ENCODE peak calls at places on chromosomes 4 and X, in five cellular contexts. One of them, this sample, is unnamed.

GRCh38 chrX:80578518-80579105 is 158.4 kb downstream of the TENT5D start:
- DNase-seq in SW480: peak
- DNase-seq in T-cell: no peak
- DNase-seq in skeletal muscle cell: no peak
- DNase-seq in activated naive CD8-positive, alpha-beta T cell treated with anti-CD3 and anti-CD28 coated beads, Interleukin-2, amount 50 U/mL, for 24 hours: no peak
- DNase-seq in this sample: peak

GRCh38 chr4:38967260-38968095 is 64.7 kb downstream of the TMEM156 start:
- DNase-seq in skeletal muscle cell: peak
- DNase-seq in T-cell: no peak
- DNase-seq in SW480: peak
- DNase-seq in activated naive CD8-positive, alpha-beta T cell treated with anti-CD3 and anti-CD28 coated beads, Interleukin-2, amount 50 U/mL, for 24 hours: no peak
- DNase-seq in this sample: peak

GRCh38 chr4:37890501-37891220 is at the start of gene TBC1D1:
- DNase-seq in SW480: peak
- DNase-seq in T-cell: peak
- DNase-seq in activated naive CD8-positive, alpha-beta T cell treated with anti-CD3 and anti-CD28 coated beads, Interleukin-2, amount 50 U/mL, for 24 hours: peak
- DNase-seq in skeletal muscle cell: no peak
- DNase-seq in this sample: peak

GRCh38 chr4:123649644-123650356 is 253.2 kb downstream of the SPRY1 start:
- DNase-seq in activated naive CD8-positive, alpha-beta T cell treated with anti-CD3 and anti-CD28 coated beads, Interleukin-2, amount 50 U/mL, for 24 hours: no peak
- DNase-seq in skeletal muscle cell: peak
- DNase-seq in T-cell: no peak
- DNase-seq in SW480: peak
- DNase-seq in this sample: peak

GRCh38 chr4:23648846-23649596 is 240.8 kb downstream of the PPARGC1A start:
- DNase-seq in skeletal muscle cell: no peak
- DNase-seq in T-cell: no peak
- DNase-seq in activated naive CD8-positive, alpha-beta T cell treated with anti-CD3 and anti-CD28 coated beads, Interleukin-2, amount 50 U/mL, for 24 hours: no peak
- DNase-seq in SW480: no peak
- DNase-seq in this sample: no peak

GRCh38 chrX:11566158-11566557 is 99.6 kb downstream of the ARHGAP6 start:
- DNase-seq in T-cell: no peak
- DNase-seq in skeletal muscle cell: no peak
- DNase-seq in activated naive CD8-positive, alpha-beta T cell treated with anti-CD3 and anti-CD28 coated beads, Interleukin-2, amount 50 U/mL, for 24 hours: no peak
- DNase-seq in SW480: no peak
- DNase-seq in this sample: no peak

GRCh38 chr4:99404595-99405287 is 30.4 kb downstream of the ADH7 start:
- DNase-seq in SW480: peak
- DNase-seq in activated naive CD8-positive, alpha-beta T cell treated with anti-CD3 and anti-CD28 coated beads, Interleukin-2, amount 50 U/mL, for 24 hours: no peak
- DNase-seq in skeletal muscle cell: peak
- DNase-seq in T-cell: no peak
- DNase-seq in this sample: no peak

GRCh38 chr4:156481845-156482244 is 489.8 kb downstream of the PDGFC start:
- DNase-seq in T-cell: no peak
- DNase-seq in SW480: no peak
- DNase-seq in activated naive CD8-positive, alpha-beta T cell treated with anti-CD3 and anti-CD28 coated beads, Interleukin-2, amount 50 U/mL, for 24 hours: no peak
- DNase-seq in skeletal muscle cell: no peak
- DNase-seq in this sample: no peak

GRCh38 chr4:147481577-147482109 is 746 bp downstream of the EDNRA start:
- DNase-seq in activated naive CD8-positive, alpha-beta T cell treated with anti-CD3 and anti-CD28 coated beads, Interleukin-2, amount 50 U/mL, for 24 hours: no peak
- DNase-seq in skeletal muscle cell: no peak
- DNase-seq in T-cell: no peak
- DNase-seq in SW480: no peak
- DNase-seq in this sample: peak

This sample was measured in A673.